ENCODE peak calls at places on chromosomes 6 and 20, in nine cellular contexts. One of them, this sample, is unnamed. For H3K4me1, the result is how much of the 10 kb centered on the place peaks cover.

GRCh38 chr6:167650730-167651129 is 176.0 kb upstream of the AFDN start:
- DNase-seq in SK-N-SH: no peak
- DNase-seq in gastrocnemius medialis: no peak
- DNase-seq in GM23338: no peak
- DNase-seq in PC-9: no peak
- DNase-seq in uterus: no peak
- DNase-seq in A549: no peak
- DNase-seq in adipocyte: no peak
- DNase-seq in GM23248: no peak
- DNase-seq in this sample: no peak

GRCh38 chr20:61958773-61959172 is 106.9 kb downstream of the TAF4 start:
- DNase-seq in SK-N-SH: no peak
- DNase-seq in gastrocnemius medialis: no peak
- DNase-seq in GM23338: no peak
- DNase-seq in PC-9: no peak
- DNase-seq in uterus: no peak
- DNase-seq in A549: no peak
- DNase-seq in adipocyte: no peak
- DNase-seq in GM23248: no peak
- DNase-seq in this sample: peak

GRCh38 chr6:33206864-33207568 is 1.3 kb upstream of the RING1 start:
- DNase-seq in SK-N-SH: peak
- DNase-seq in gastrocnemius medialis: no peak
- DNase-seq in GM23338: peak
- DNase-seq in PC-9: peak
- DNase-seq in uterus: no peak
- DNase-seq in A549: no peak
- DNase-seq in adipocyte: peak
- DNase-seq in GM23248: peak
- DNase-seq in this sample: no peak

GRCh38 chr6:114154812-114155211 is 183.9 kb upstream of the HDAC2 start:
- DNase-seq in SK-N-SH: no peak
- DNase-seq in gastrocnemius medialis: no peak
- DNase-seq in GM23338: peak
- DNase-seq in PC-9: no peak
- DNase-seq in uterus: no peak
- DNase-seq in A549: no peak
- DNase-seq in adipocyte: no peak
- DNase-seq in GM23248: no peak
- DNase-seq in this sample: no peak

GRCh38 chr20:53291548-53291947 is 302.1 kb downstream of the ZNF217 start:
- DNase-seq in SK-N-SH: no peak
- DNase-seq in gastrocnemius medialis: no peak
- DNase-seq in GM23338: peak
- DNase-seq in PC-9: no peak
- DNase-seq in uterus: no peak
- DNase-seq in A549: no peak
- DNase-seq in adipocyte: no peak
- DNase-seq in GM23248: no peak
- DNase-seq in this sample: no peak

GRCh38 chr6:85470023-85470410 is 20.1 kb downstream of the NT5E start:
- DNase-seq in SK-N-SH: no peak
- DNase-seq in gastrocnemius medialis: no peak
- DNase-seq in GM23338: no peak
- DNase-seq in PC-9: no peak
- DNase-seq in uterus: no peak
- DNase-seq in A549: no peak
- DNase-seq in adipocyte: no peak
- DNase-seq in GM23248: peak
- DNase-seq in this sample: no peak

GRCh38 chr6:104585646-104586045 is 274.1 kb downstream of the HACE1 start:
- DNase-seq in SK-N-SH: no peak
- DNase-seq in gastrocnemius medialis: no peak
- DNase-seq in GM23338: no peak
- DNase-seq in PC-9: no peak
- DNase-seq in uterus: no peak
- DNase-seq in A549: no peak
- DNase-seq in adipocyte: no peak
- DNase-seq in GM23248: no peak
- DNase-seq in this sample: no peak

GRCh38 chr20:53723621-53724020 is 130.0 kb upstream of the ZNF217 start:
- DNase-seq in SK-N-SH: no peak
- DNase-seq in gastrocnemius medialis: no peak
- DNase-seq in GM23338: no peak
- DNase-seq in PC-9: no peak
- DNase-seq in uterus: no peak
- DNase-seq in A549: no peak
- DNase-seq in adipocyte: no peak
- DNase-seq in GM23248: no peak
- DNase-seq in this sample: no peak

GRCh38 chr6:142414462-142414861 is 112.7 kb downstream of the ADGRG6 start:
- DNase-seq in SK-N-SH: no peak
- DNase-seq in gastrocnemius medialis: no peak
- DNase-seq in GM23338: no peak
- DNase-seq in PC-9: peak
- DNase-seq in uterus: no peak
- DNase-seq in A549: no peak
- DNase-seq in adipocyte: no peak
- DNase-seq in GM23248: no peak
- DNase-seq in this sample: no peak

GRCh38 chr20:38882600-38882999 is 43.6 kb upstream of the FAM83D start:
- DNase-seq in SK-N-SH: no peak
- DNase-seq in gastrocnemius medialis: no peak
- DNase-seq in GM23338: no peak
- DNase-seq in PC-9: no peak
- DNase-seq in uterus: no peak
- DNase-seq in A549: no peak
- DNase-seq in adipocyte: no peak
- DNase-seq in GM23248: no peak
- DNase-seq in this sample: no peak

GRCh38 chr6:106556368-106556960 is 72.8 kb downstream of the RTN4IP1 start:
- DNase-seq in SK-N-SH: no peak
- DNase-seq in gastrocnemius medialis: no peak
- DNase-seq in GM23338: no peak
- DNase-seq in PC-9: no peak
- DNase-seq in uterus: no peak
- DNase-seq in A549: no peak
- DNase-seq in adipocyte: peak
- DNase-seq in GM23248: peak
- DNase-seq in this sample: no peak

GRCh38 chr20:33460711-33461110 is 17.1 kb upstream of the SNTA1 start:
- DNase-seq in SK-N-SH: no peak
- DNase-seq in gastrocnemius medialis: no peak
- DNase-seq in GM23338: no peak
- DNase-seq in PC-9: no peak
- DNase-seq in uterus: no peak
- DNase-seq in A549: no peak
- DNase-seq in adipocyte: no peak
- DNase-seq in GM23248: no peak
- DNase-seq in this sample: no peak

GRCh38 chr6:168877821-168878282 is 375.8 kb downstream of the THBS2 start:
- DNase-seq in SK-N-SH: no peak
- DNase-seq in gastrocnemius medialis: no peak
- DNase-seq in GM23338: no peak
- DNase-seq in PC-9: no peak
- DNase-seq in uterus: no peak
- DNase-seq in A549: no peak
- DNase-seq in adipocyte: no peak
- DNase-seq in GM23248: peak
- DNase-seq in this sample: peak

GRCh38 chr6:52546678-52547077 is 30.2 kb downstream of the TRAM2 start:
- DNase-seq in SK-N-SH: no peak
- DNase-seq in gastrocnemius medialis: no peak
- DNase-seq in GM23338: no peak
- DNase-seq in PC-9: no peak
- DNase-seq in uterus: no peak
- DNase-seq in A549: no peak
- DNase-seq in adipocyte: no peak
- DNase-seq in GM23248: no peak
- DNase-seq in this sample: peak

GRCh38 chr6:52548353-52548713 is 28.5 kb downstream of the TRAM2 start:
- DNase-seq in SK-N-SH: no peak
- DNase-seq in gastrocnemius medialis: no peak
- DNase-seq in GM23338: no peak
- DNase-seq in PC-9: no peak
- DNase-seq in uterus: no peak
- DNase-seq in A549: no peak
- DNase-seq in adipocyte: no peak
- DNase-seq in GM23248: peak
- DNase-seq in this sample: no peak

GRCh38 chr6:52546192-52546591 is 30.7 kb downstream of the TRAM2 start:
- DNase-seq in SK-N-SH: no peak
- DNase-seq in gastrocnemius medialis: no peak
- DNase-seq in GM23338: no peak
- DNase-seq in PC-9: no peak
- DNase-seq in uterus: no peak
- DNase-seq in A549: no peak
- DNase-seq in adipocyte: no peak
- DNase-seq in GM23248: no peak
- DNase-seq in this sample: no peak

GRCh38 chr6:52548999-52549398 is 27.9 kb downstream of the TRAM2 start:
- DNase-seq in SK-N-SH: no peak
- DNase-seq in gastrocnemius medialis: no peak
- DNase-seq in GM23338: no peak
- DNase-seq in PC-9: no peak
- DNase-seq in uterus: no peak
- DNase-seq in A549: no peak
- DNase-seq in adipocyte: no peak
- DNase-seq in GM23248: no peak
- DNase-seq in this sample: no peak

GRCh38 chr6:52547647-52548352 is 29.1 kb downstream of the TRAM2 start:
- DNase-seq in SK-N-SH: peak
- DNase-seq in gastrocnemius medialis: no peak
- DNase-seq in GM23338: no peak
- DNase-seq in PC-9: no peak
- DNase-seq in uterus: no peak
- DNase-seq in A549: no peak
- DNase-seq in adipocyte: peak
- DNase-seq in GM23248: no peak
- DNase-seq in this sample: no peak
- H3K4me1 ChIP-seq in SK-N-SH: half or more
- H3K4me1 ChIP-seq in gastrocnemius medialis: half or more
- H3K4me1 ChIP-seq in GM23338: under half
- H3K4me1 ChIP-seq in PC-9: under half
- H3K4me1 ChIP-seq in uterus: under half
- H3K4me1 ChIP-seq in A549: half or more
- H3K4me1 ChIP-seq in adipocyte: half or more
- H3K4me1 ChIP-seq in GM23248: half or more
- H3K4me1 ChIP-seq in this sample: half or more

DNA sequence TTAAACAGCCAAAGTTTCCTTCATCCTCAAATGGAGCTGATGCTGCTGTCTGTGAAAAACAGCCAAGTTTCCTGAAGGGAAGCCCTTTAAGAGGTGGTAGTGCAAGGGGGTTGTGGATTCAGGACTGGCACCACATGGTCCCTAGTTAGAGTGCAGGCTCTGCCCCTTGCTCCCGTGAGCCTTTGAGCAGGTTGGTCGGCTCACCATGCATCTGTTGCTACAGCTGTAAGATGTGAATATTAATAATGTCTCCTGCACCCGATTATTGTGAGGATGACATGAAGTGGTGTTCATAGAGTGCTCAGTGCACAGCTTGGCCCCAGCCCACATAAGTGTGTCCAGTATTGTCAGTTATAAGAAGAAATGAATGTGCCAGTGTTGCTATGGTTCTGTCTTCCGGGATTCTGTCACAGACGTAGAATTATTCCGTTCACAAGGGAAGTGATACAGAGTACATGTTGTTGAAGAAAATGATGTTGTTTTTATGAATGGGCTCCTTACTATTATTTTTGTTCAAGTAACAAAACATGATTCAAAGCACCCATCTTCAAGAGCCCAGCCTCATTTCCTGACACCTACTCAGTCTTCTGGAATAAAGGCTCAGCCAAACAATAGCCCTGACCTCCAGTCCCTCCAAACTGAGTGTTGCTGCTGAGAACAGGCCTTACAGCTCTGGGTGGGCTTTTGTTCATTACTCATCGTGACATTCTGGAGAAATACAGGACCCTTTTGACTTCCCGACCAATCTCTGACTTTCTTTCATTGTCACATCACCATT is 2.9 kb upstream of the PKIG start:
- DNase-seq in SK-N-SH: no peak
- DNase-seq in gastrocnemius medialis: no peak
- DNase-seq in GM23338: no peak
- DNase-seq in PC-9: no peak
- DNase-seq in uterus: no peak
- DNase-seq in A549: no peak
- DNase-seq in adipocyte: no peak
- DNase-seq in GM23248: peak
- DNase-seq in this sample: no peak
- H3K4me1 ChIP-seq in SK-N-SH: under half
- H3K4me1 ChIP-seq in gastrocnemius medialis: half or more
- H3K4me1 ChIP-seq in GM23338: under half
- H3K4me1 ChIP-seq in PC-9: under half
- H3K4me1 ChIP-seq in uterus: under half
- H3K4me1 ChIP-seq in A549: under half
- H3K4me1 ChIP-seq in adipocyte: half or more
- H3K4me1 ChIP-seq in GM23248: under half
- H3K4me1 ChIP-seq in this sample: under half

DNA sequence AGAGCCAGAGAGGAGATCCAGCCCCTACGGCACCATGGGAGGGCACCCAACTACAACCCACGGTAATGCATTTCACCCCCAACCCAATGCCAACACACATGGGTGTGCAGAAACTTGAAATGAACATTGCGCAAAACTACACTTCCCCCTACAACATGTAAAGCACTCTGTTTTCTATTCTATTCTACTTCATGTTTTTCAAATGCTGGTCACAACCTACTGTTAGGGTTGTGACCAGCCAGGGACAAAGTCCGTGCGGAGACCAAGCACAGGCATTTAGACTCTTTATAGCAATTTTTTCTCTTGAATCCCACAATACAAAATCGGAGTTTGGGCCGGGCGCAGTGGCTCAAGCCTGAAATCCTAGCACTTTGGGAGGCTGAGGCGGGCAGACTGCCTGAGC is 90.6 kb downstream of the MRPL14 start:
- DNase-seq in SK-N-SH: no peak
- DNase-seq in gastrocnemius medialis: no peak
- DNase-seq in GM23338: no peak
- DNase-seq in PC-9: no peak
- DNase-seq in uterus: no peak
- DNase-seq in A549: no peak
- DNase-seq in adipocyte: no peak
- DNase-seq in GM23248: no peak
- DNase-seq in this sample: peak
- H3K4me1 ChIP-seq in SK-N-SH: under half
- H3K4me1 ChIP-seq in gastrocnemius medialis: under half
- H3K4me1 ChIP-seq in GM23338: under half
- H3K4me1 ChIP-seq in PC-9: half or more
- H3K4me1 ChIP-seq in uterus: under half
- H3K4me1 ChIP-seq in A549: half or more
- H3K4me1 ChIP-seq in adipocyte: under half
- H3K4me1 ChIP-seq in GM23248: under half
- H3K4me1 ChIP-seq in this sample: under half

DNA sequence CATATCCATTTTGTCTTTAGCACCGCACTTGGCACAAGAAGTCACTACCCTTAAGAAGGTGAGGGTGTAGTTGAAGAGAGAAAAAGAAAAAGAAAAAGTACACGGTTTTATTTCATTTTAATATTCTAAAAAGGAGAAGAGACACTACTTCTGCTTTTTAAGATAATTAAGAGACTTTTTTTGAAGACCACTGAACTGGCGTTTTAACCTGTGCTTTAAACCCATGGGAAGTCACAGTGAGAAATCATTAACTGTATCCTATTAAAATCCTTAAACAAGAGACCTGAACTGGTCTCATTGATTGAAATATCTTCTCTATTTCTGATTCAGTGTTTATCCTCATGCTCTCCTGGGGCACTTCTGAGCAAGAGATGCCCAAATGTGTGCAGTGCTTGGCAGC is 243.5 kb downstream of the TMEM242 start:
- DNase-seq in SK-N-SH: no peak
- DNase-seq in gastrocnemius medialis: no peak
- DNase-seq in GM23338: no peak
- DNase-seq in PC-9: no peak
- DNase-seq in uterus: no peak
- DNase-seq in A549: no peak
- DNase-seq in adipocyte: no peak
- DNase-seq in GM23248: no peak
- DNase-seq in this sample: no peak
- H3K4me1 ChIP-seq in SK-N-SH: under half
- H3K4me1 ChIP-seq in gastrocnemius medialis: under half
- H3K4me1 ChIP-seq in GM23338: under half
- H3K4me1 ChIP-seq in PC-9: under half
- H3K4me1 ChIP-seq in uterus: under half
- H3K4me1 ChIP-seq in A549: under half
- H3K4me1 ChIP-seq in adipocyte: under half
- H3K4me1 ChIP-seq in GM23248: under half
- H3K4me1 ChIP-seq in this sample: under half

This sample was measured in tibial artery.